ENCODE peak calls at places on chromosome 7, in seven cellular contexts. F is breast epithelium, L is fibroblast of lung, U is heart left ventricle, K is pancreas, O is Caco-2, Q is lower lobe of right lung. I is an unnamed sample. For H3K27me3, the result is how much of the 10 kb centered on the place peaks cover.

GRCh38 chr7:128872394-128872824 is 9.8 kb downstream of the ATP6V1F start:
- DNase-seq in U (no peak), K (peak), O (no peak), F (no peak), L (no peak), Q (no peak), I (no peak)

GRCh38 chr7:79241288-79242055 is 212.0 kb downstream of the MAGI2 start:
- DNase-seq in Q (no peak), F (no peak), K (no peak), L (peak), U (no peak), O (no peak), I (no peak)

GRCh38 chr7:134828361-134828760 is 48.9 kb downstream of the CALD1 start:
- DNase-seq in F (no peak), L (peak), Q (no peak), K (no peak), U (no peak), O (no peak), I (no peak)

GRCh38 chr7:120402801-120403200 is 129.8 kb downstream of the KCND2 start:
- DNase-seq in L (peak), U (no peak), O (no peak), F (no peak), Q (no peak), K (no peak), I (no peak)

GRCh38 chr7:157687158-157687557 is 350.4 kb downstream of the DNAJB6 start:
- DNase-seq in Q (no peak), F (no peak), U (no peak), L (peak), O (no peak), K (no peak), I (no peak)

GRCh38 chr7:139679731-139680594 is 97.8 kb downstream of the HIPK2 start:
- DNase-seq in O (peak), K (no peak), Q (no peak), F (peak), U (no peak), L (peak), I (no peak)

GRCh38 chr7:143980746-143981510 is 19.2 kb upstream of the OR6B1 start:
- DNase-seq in L (no peak), U (no peak), O (no peak), K (no peak), F (no peak), Q (no peak), I (no peak)

GRCh38 chr7:42283553-42283952 is 46.5 kb upstream of the GLI3 start:
- DNase-seq in O (no peak), F (peak), Q (no peak), L (no peak), K (no peak), U (no peak), I (no peak)

GRCh38 chr7:32890010-32890552 is 1.5 kb downstream of the KBTBD2 start:
- DNase-seq in K (no peak), U (no peak), O (peak), Q (no peak), F (no peak), L (peak), I (no peak)

GRCh38 chr7:148747274-148747673 is 48.6 kb downstream of the CUL1 start:
- DNase-seq in Q (no peak), K (no peak), F (no peak), U (no peak), L (no peak), O (peak), I (no peak)

GRCh38 chr7:111639894-111640293 is 77.6 kb upstream of the IMMP2L start:
- DNase-seq in U (no peak), O (no peak), Q (no peak), K (no peak), F (no peak), L (no peak), I (no peak)

GRCh38 chr7:155449008-155449879 is 8.7 kb upstream of the EN2 start:
- DNase-seq in K (peak), O (no peak), F (no peak), L (no peak), Q (peak), U (no peak), I (no peak)

GRCh38 chr7:50304911-50305621 is 550 bp downstream of the IKZF1 start:
- DNase-seq in K (no peak), F (no peak), U (no peak), L (no peak), Q (no peak), O (no peak), I (no peak)

GRCh38 chr7:12162420-12163113 is 48.5 kb upstream of the TMEM106B start:
- DNase-seq in O (no peak), F (no peak), U (no peak), Q (no peak), K (no peak), L (peak), I (no peak)

GRCh38 chr7:131370523-131370968 is 42.9 kb downstream of the MKLN1 start:
- DNase-seq in L (peak), O (peak), K (no peak), Q (no peak), F (no peak), U (no peak), I (no peak)

GRCh38 chr7:127582361-127582760 is 3.0 kb downstream of the GCC1 start:
- DNase-seq in L (peak), F (no peak), U (peak), Q (no peak), O (no peak), K (peak), I (peak)

GRCh38 chr7:38795596-38795995 is 113.4 kb downstream of the VPS41 start:
- DNase-seq in K (no peak), Q (no peak), O (no peak), U (no peak), F (no peak), L (no peak), I (no peak)

GRCh38 chr7:36605662-36606441 is 118.4 kb downstream of the AOAH start:
- DNase-seq in L (no peak), U (no peak), F (no peak), Q (no peak), O (no peak), K (no peak), I (no peak)

GRCh38 chr7:143988986-143989745 is 11.0 kb upstream of the OR6B1 start:
- DNase-seq in L (peak), K (no peak), Q (no peak), O (no peak), U (no peak), F (no peak), I (no peak)

GRCh38 chr7:117807688-117808087 is 65.6 kb downstream of the CTTNBP2 start:
- DNase-seq in K (no peak), L (no peak), U (no peak), Q (no peak), F (no peak), O (no peak), I (no peak)

DNA sequence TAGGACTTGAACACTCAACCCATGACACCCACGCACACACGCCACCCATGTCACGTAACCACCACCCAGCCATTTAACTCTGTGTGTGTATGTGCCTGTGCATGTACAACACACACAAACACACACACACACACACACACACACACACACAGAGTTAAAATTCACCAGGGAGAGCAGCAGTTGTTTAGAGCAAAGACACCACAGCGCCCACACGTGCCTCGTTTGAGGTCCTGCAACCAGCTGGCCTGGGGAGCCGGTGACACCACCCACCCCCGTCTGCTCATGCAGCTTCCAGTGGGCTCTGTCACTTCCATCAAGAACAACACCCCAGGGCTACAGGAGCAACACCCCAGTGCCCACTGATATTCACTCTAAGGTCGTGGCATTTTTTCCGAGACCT is 97.4 kb downstream of the ELFN1 start:
- DNase-seq in Q (no peak), L (no peak), O (no peak), F (no peak), K (no peak), U (no peak), I (no peak)
- TF ChIP-seq CTCF in Q (no peak), L (no peak), O (no peak), F (no peak), K (no peak), U (peak), I (peak)

GRCh38 chr7:45569290-45569685 is 4.9 kb upstream of the ADCY1 start:
- DNase-seq in K (no peak), F (no peak), O (no peak), L (no peak), Q (no peak), U (no peak), I (no peak)

GRCh38 chr7:45570797-45571196 is 3.4 kb upstream of the ADCY1 start:
- DNase-seq in F (no peak), U (no peak), L (no peak), Q (no peak), O (no peak), K (no peak), I (no peak)

GRCh38 chr7:45567713-45568112 is 6.5 kb upstream of the ADCY1 start:
- DNase-seq in O (no peak), L (no peak), F (no peak), Q (no peak), K (no peak), U (no peak), I (no peak)

GRCh38 chr7:45566386-45566785 is 7.8 kb upstream of the ADCY1 start:
- DNase-seq in F (peak), O (no peak), L (no peak), K (no peak), U (no peak), Q (no peak), I (no peak)

GRCh38 chr7:45568536-45569289 is 5.5 kb upstream of the ADCY1 start:
- DNase-seq in F (no peak), L (no peak), Q (no peak), O (no peak), K (no peak), U (no peak), I (no peak)
- H3K27me3 ChIP-seq in F (under half), L (under half), Q (under half), O (under half), K (under half), U (under half), I (under half)

GRCh38 chr7:24778543-24779282 is 21.4 kb upstream of the GSDME start:
- DNase-seq in U (peak), Q (peak), F (peak), O (no peak), L (peak), K (no peak), I (peak)
- H3K4me3 ChIP-seq in U (no peak), Q (no peak), F (no peak), O (no peak), L (no peak), K (no peak), I (no peak)

GRCh38 chr7:92608380-92609322 is 18.5 kb upstream of the FAM133B start:
- DNase-seq in U (no peak), O (no peak), K (peak), L (no peak), F (no peak), Q (peak), I (no peak)
- TF ChIP-seq CTCF in U (no peak), O (no peak), K (no peak), L (no peak), F (no peak), Q (no peak), I (no peak)

GRCh38 chr7:35261476-35262285 is 7.8 kb upstream of the TBX20 start:
- DNase-seq in K (peak), L (no peak), Q (no peak), U (peak), O (no peak), F (no peak), I (peak)

GRCh38 chr7:35260254-35260653 is 6.4 kb upstream of the TBX20 start:
- DNase-seq in F (no peak), U (no peak), L (no peak), K (no peak), Q (no peak), O (no peak), I (no peak)

GRCh38 chr7:35259555-35259954 is 5.7 kb upstream of the TBX20 start:
- DNase-seq in Q (no peak), F (no peak), O (no peak), L (no peak), K (no peak), U (no peak), I (no peak)

GRCh38 chr7:35261041-35261440 is 7.1 kb upstream of the TBX20 start:
- DNase-seq in O (no peak), F (no peak), K (no peak), L (no peak), Q (no peak), U (no peak), I (no peak)

DNA sequence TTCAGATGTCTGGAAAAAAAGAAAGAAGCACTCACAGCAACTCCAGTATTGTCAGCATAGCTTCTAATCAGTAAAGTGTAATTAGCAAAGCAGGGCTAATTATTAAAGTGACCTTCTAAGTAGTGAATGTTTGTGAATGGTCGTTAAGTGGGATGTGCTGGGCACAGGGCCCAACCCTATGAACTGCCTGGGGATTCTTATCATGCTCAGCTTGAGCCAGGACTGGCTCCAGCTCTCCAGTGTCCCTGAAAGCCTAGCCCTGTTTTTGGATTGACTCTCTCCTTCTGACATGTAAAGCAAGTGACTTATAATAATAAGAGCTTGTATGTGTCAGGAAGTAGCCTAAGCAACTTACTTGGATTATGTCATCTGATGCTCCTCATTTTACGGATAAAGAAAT is 9.5 kb upstream of the TBX20 start:
- DNase-seq in O (no peak), F (no peak), Q (no peak), K (no peak), L (no peak), U (peak), I (peak)
- H3K27me3 ChIP-seq in O (under half), F (half or more), Q (half or more), K (under half), L (under half), U (under half), I (half or more)

DNA sequence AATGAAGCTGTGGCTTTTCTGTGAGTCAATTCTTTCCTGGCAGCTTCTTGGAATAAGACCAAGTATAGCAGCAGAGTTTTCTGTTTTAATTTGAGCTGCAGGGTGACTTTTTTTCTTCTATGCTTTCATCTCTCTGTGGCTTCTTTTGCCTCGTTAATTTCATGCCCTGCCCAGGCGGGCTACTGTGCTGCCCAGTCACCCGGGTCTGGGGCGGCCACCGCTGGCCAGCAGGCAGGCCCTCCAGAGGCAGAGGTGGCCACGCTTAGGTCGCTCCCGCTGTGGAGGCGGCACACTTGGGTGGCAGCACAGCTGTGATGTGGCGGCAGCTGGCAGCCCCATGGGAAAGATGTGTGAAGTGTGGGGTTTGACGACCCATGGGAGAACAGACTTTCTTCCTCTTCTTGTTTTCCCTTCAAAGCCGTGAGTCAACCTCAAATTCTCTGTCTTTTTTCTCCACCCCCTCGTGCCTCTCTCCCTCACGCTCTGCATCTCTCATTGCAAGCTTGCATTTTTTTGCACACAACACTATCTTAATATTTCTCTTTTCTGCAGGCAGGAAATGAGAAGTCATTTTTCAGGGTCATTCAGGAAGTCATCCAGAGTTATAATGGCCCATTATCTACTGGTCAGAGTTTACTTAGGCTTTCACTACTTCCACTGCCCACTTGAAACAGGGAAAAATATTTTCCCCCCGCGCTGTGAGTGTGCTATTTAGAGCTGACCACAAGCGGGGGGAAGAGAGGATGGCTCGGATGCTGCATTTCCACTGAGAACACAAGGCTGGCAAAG is 67.8 kb downstream of the EGFR start:
- DNase-seq in Q (no peak), O (no peak), L (peak), K (no peak), F (no peak), U (no peak), I (no peak)
- H3K4me3 ChIP-seq in Q (peak), O (no peak), L (peak), K (peak), F (no peak), U (no peak), I (peak)

GRCh38 chr7:130037703-130038102 is 13.5 kb downstream of the ZC3HC1 start:
- DNase-seq in L (no peak), F (no peak), U (no peak), K (no peak), Q (no peak), O (no peak), I (no peak)
- TF ChIP-seq CTCF in L (peak), F (no peak), U (peak), K (no peak), Q (no peak), O (peak), I (peak)

DNA sequence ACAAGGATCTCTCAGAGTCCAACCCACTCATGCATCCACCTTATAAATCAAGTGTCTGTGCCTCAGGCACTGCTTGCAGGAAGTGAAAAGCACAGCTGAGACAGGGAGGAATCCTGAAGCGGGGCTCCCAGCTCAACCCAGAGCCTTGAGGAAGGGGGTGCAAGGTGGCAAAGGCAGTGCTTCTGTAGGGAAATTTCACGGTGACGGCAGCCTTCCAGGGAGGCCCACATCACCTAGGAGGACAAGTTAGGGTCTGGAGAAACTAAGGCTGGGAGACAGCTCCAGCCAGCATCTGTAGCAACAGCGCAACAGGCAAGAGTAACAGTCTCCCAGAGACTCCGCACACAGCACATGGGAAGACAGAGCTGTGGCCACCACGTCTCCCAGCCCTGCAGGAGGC is 2.7 kb downstream of the AOC1 start:
- DNase-seq in L (no peak), F (no peak), O (no peak), Q (no peak), K (no peak), U (no peak), I (no peak)
- H3K27me3 ChIP-seq in L (under half), F (under half), O (under half), Q (under half), K (under half), U (under half), I (half or more)

GRCh38 chr7:107063245-107064120 is 19.0 kb downstream of the PRKAR2B start:
- DNase-seq in Q (no peak), K (no peak), F (no peak), U (no peak), O (no peak), L (no peak), I (no peak)
- H3K4me3 ChIP-seq in Q (no peak), K (no peak), F (no peak), U (no peak), O (no peak), L (no peak), I (no peak)

GRCh38 chr7:43649755-43650274 is 66.9 kb downstream of the STK17A start:
- DNase-seq in K (no peak), U (no peak), L (peak), F (no peak), O (no peak), Q (no peak), I (no peak)

GRCh38 chr7:43650457-43651052 is 67.6 kb downstream of the STK17A start:
- DNase-seq in K (no peak), F (no peak), Q (no peak), U (no peak), O (no peak), L (peak), I (no peak)

GRCh38 chr7:43653466-43653865 is 70.6 kb downstream of the STK17A start:
- DNase-seq in F (no peak), L (peak), K (no peak), Q (no peak), U (no peak), O (no peak), I (no peak)

GRCh38 chr7:43653891-43654504 is 71.1 kb downstream of the STK17A start:
- DNase-seq in L (peak), F (no peak), U (no peak), K (no peak), Q (no peak), O (no peak), I (no peak)

DNA sequence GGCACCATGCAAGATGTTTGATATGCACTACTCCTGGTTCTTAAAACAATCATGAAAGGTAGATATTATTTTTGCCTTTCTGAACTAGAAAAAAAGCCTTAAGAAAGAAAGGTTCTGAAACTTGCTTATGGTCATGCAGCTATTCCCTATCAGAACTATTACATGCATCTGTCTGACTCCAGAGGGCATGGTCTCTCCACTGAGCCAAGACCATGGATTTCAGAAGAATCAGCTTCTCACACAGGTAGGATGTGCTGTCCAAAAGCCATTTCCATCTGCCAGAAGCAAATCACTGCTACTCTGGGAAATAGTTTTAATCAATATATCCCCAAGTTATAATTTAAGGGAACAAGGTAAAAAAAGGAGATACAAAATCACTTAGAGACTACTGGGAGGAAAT is 69.5 kb downstream of the STK17A start:
- DNase-seq in F (no peak), O (no peak), U (no peak), K (no peak), L (no peak), Q (no peak), I (no peak)
- TF ChIP-seq CTCF in F (no peak), O (no peak), U (no peak), K (no peak), L (no peak), Q (no peak), I (no peak)